ENCODE peak calls at places on chromosomes 6 and 20, in nine cellular contexts. P is HepG2, G is prostate gland, H is IMR-90, I is tibial nerve, C is heart left ventricle, K is esophagus squamous epithelium, X is breast epithelium, Y is uterus. E is an unnamed sample.

GRCh38 chr6:20454201-20454824 is 52.6 kb downstream of the E2F3 start:
- DNase-seq in I (no peak), H (no peak), K (no peak), C (no peak), G (no peak), Y (no peak), P (no peak), X (no peak), E (no peak)

GRCh38 chr6:127641905-127642304 is 64.9 kb downstream of the C6orf58 start:
- DNase-seq in P (peak), I (no peak), G (no peak), K (no peak), Y (no peak), H (peak), C (no peak), X (no peak), E (no peak)

GRCh38 chr6:106772270-106773142 is 143.1 kb downstream of the QRSL1 start:
- DNase-seq in H (no peak), C (no peak), G (no peak), I (no peak), K (no peak), Y (no peak), P (no peak), X (no peak), E (no peak)

GRCh38 chr6:156777866-156778614 is 862 bp downstream of the ARID1B start:
- DNase-seq in K (peak), Y (peak), G (peak), P (peak), X (peak), I (peak), H (peak), C (peak), E (peak)

GRCh38 chr6:86474081-86474480 is 463.2 kb upstream of the HTR1E start:
- DNase-seq in P (no peak), C (no peak), Y (no peak), G (no peak), I (no peak), H (no peak), K (no peak), X (no peak), E (no peak)

GRCh38 chr6:19597809-19598320 is 239.3 kb upstream of the ID4 start:
- DNase-seq in K (no peak), G (no peak), C (no peak), H (no peak), I (no peak), Y (no peak), X (no peak), P (no peak), E (no peak)

GRCh38 chr6:17015551-17016381 is 86.1 kb upstream of the STMND1 start:
- DNase-seq in I (no peak), Y (no peak), C (peak), X (no peak), H (no peak), G (no peak), P (no peak), K (no peak), E (peak)

GRCh38 chr6:36769161-36769675 is 70.0 kb downstream of the CPNE5 start:
- DNase-seq in I (no peak), Y (no peak), K (no peak), H (peak), P (no peak), G (no peak), X (no peak), C (peak), E (no peak)

GRCh38 chr6:126077810-126078791 is 91.8 kb downstream of the TRMT11 start:
- DNase-seq in Y (peak), H (peak), C (no peak), X (no peak), P (no peak), K (no peak), I (peak), G (no peak), E (no peak)

GRCh38 chr6:121932071-121933009 is 467.1 kb upstream of the HSF2 start:
- DNase-seq in H (peak), Y (peak), X (no peak), C (peak), G (no peak), P (peak), I (peak), K (no peak), E (no peak)

GRCh38 chr20:63498950-63499332 is at the start of gene EEF1A2:
- DNase-seq in G (no peak), I (no peak), H (no peak), Y (no peak), K (no peak), C (peak), P (no peak), X (no peak), E (peak)

GRCh38 chr20:32808438-32808837 is 11.3 kb upstream of the MAPRE1 start:
- DNase-seq in P (no peak), I (no peak), X (no peak), G (no peak), K (no peak), H (no peak), C (no peak), Y (no peak), E (no peak)

GRCh38 chr20:1881240-1881835 is 13.9 kb upstream of the SIRPA start:
- DNase-seq in K (no peak), G (no peak), X (no peak), Y (no peak), H (no peak), P (no peak), C (peak), I (no peak), E (peak)

GRCh38 chr6:41789937-41790502 is 2.5 kb downstream of the TOMM6 start:
- DNase-seq in X (no peak), G (no peak), P (no peak), K (no peak), Y (no peak), I (no peak), C (no peak), H (no peak), E (no peak)

GRCh38 chr20:17628101-17628841 is 53.8 kb downstream of the RRBP1 start:
- DNase-seq in I (no peak), C (no peak), H (no peak), P (no peak), X (no peak), Y (no peak), K (no peak), G (no peak), E (peak)

GRCh38 chr20:45792513-45793118 is 862 bp downstream of the DNTTIP1 start:
- DNase-seq in K (no peak), I (no peak), C (no peak), H (no peak), Y (no peak), P (no peak), X (no peak), G (no peak), E (peak)

GRCh38 chr20:44074252-44075151 is 112.5 kb downstream of the JPH2 start:
- DNase-seq in X (peak), H (peak), K (no peak), P (no peak), I (no peak), Y (peak), C (peak), G (no peak), E (no peak)

GRCh38 chr6:77298298-77298697 is 165.0 kb downstream of the HTR1B start:
- DNase-seq in G (no peak), X (no peak), C (no peak), H (peak), P (no peak), K (no peak), Y (no peak), I (no peak), E (no peak)

GRCh38 chr6:15322781-15323536 is 77.1 kb downstream of the JARID2 start:
- DNase-seq in X (no peak), Y (no peak), K (no peak), C (no peak), I (no peak), G (no peak), P (no peak), H (peak), E (no peak)

GRCh38 chr6:35024601-35025054 is 116.5 kb downstream of the TCP11 start:
- DNase-seq in G (no peak), X (no peak), H (peak), K (no peak), P (peak), Y (no peak), I (no peak), C (peak), E (no peak)

GRCh38 chr6:148128014-148128730 is 214.5 kb upstream of the SASH1 start:
- DNase-seq in I (no peak), Y (no peak), G (no peak), H (no peak), C (no peak), P (no peak), X (no peak), K (no peak), E (no peak)

GRCh38 chr6:113385020-113385431 is 472.1 kb upstream of the MARCKS start:
- DNase-seq in X (no peak), K (no peak), P (no peak), Y (no peak), C (no peak), I (no peak), G (no peak), H (peak), E (no peak)

GRCh38 chr6:150380256-150380655 is 11.4 kb downstream of the IYD start:
- DNase-seq in X (no peak), K (no peak), P (no peak), H (no peak), C (no peak), Y (no peak), G (no peak), I (no peak), E (no peak)

GRCh38 chr20:49140411-49140810 is 47.7 kb downstream of the STAU1 start:
- DNase-seq in C (no peak), X (no peak), I (no peak), P (no peak), Y (no peak), G (no peak), K (no peak), H (no peak), E (no peak)

GRCh38 chr6:7052441-7052936 is 55.3 kb upstream of the RREB1 start:
- DNase-seq in I (peak), P (no peak), G (no peak), H (peak), K (no peak), C (peak), X (no peak), Y (peak), E (peak)

GRCh38 chr6:106569444-106569843 is 59.9 kb downstream of the RTN4IP1 start:
- DNase-seq in Y (no peak), P (no peak), H (peak), X (no peak), C (no peak), K (no peak), I (no peak), G (no peak), E (no peak)

GRCh38 chr6:111565316-111566221 is 40.1 kb downstream of the TRAF3IP2 start:
- DNase-seq in H (no peak), K (no peak), I (no peak), G (no peak), X (no peak), Y (peak), P (peak), C (no peak), E (no peak)

DNA sequence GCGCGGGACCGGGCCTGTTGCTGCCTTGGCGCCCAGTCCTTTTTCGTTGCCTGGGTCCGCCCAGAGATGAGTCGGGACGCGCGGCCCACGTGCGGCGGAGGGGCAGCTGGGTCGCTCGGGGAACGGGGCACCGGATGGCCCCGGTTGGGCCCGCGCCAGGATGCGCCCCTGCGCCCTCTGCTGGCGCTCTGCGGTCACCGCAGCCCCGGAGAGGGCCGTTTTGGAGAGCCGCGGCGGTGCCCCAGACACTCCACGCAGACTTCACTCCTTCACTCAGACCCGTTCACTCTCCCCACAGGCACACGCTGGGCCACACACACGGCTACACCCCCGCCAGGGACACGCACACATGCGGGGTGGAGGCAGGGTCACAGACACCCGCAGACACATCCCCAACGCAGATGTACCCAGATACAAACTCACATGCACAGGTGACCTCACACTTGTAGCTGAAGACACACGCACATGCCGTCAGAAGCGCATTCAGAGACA is 38.8 kb downstream of the SRC start:
- DNase-seq in Y (peak), X (peak), C (peak), P (no peak), G (no peak), I (peak), H (peak), K (no peak), E (peak)
- H3K4me3 ChIP-seq in Y (peak), X (peak), C (peak), P (no peak), G (peak), I (peak), H (no peak), K (peak), E (peak)

GRCh38 chr6:33454009-33454946 is at the start of gene ZBTB9:
- DNase-seq in H (peak), X (peak), K (peak), G (peak), I (peak), P (peak), C (peak), Y (peak), E (peak)
- TF ChIP-seq POLR2A in H (peak), X (peak), K (no peak), G (peak), I (peak), P (peak), C (peak), Y (peak), E (peak)

GRCh38 chr6:8904754-8905153 is 469.4 kb upstream of the SLC35B3 start:
- DNase-seq in I (no peak), C (no peak), K (no peak), X (no peak), Y (no peak), G (no peak), P (peak), H (no peak), E (no peak)
- TF ChIP-seq CTCF in I (no peak), C (no peak), K (no peak), X (no peak), Y (no peak), G (no peak), P (peak), H (no peak), E (no peak)

GRCh38 chr6:90416322-90416721 is 119.7 kb upstream of the BACH2 start:
- DNase-seq in I (no peak), H (no peak), X (no peak), Y (no peak), C (no peak), K (no peak), G (no peak), P (no peak), E (no peak)
- H3K4me3 ChIP-seq in I (no peak), H (no peak), X (no peak), Y (no peak), C (no peak), K (no peak), G (no peak), P (no peak), E (no peak)

GRCh38 chr20:4776079-4776630 is 54.4 kb downstream of the PRND start:
- DNase-seq in I (no peak), K (no peak), P (no peak), C (no peak), H (no peak), G (no peak), X (no peak), Y (no peak), E (no peak)
- TF ChIP-seq POLR2A in I (no peak), K (no peak), P (no peak), C (no peak), H (no peak), G (no peak), X (no peak), Y (no peak), E (no peak)

GRCh38 chr6:138307816-138308727 is 69.6 kb upstream of the SMIM28 start:
- DNase-seq in K (no peak), G (peak), C (peak), X (no peak), H (no peak), I (peak), P (peak), Y (no peak), E (no peak)
- TF ChIP-seq CTCF in K (no peak), G (peak), C (no peak), X (no peak), H (no peak), I (no peak), P (no peak), Y (no peak), E (no peak)

DNA sequence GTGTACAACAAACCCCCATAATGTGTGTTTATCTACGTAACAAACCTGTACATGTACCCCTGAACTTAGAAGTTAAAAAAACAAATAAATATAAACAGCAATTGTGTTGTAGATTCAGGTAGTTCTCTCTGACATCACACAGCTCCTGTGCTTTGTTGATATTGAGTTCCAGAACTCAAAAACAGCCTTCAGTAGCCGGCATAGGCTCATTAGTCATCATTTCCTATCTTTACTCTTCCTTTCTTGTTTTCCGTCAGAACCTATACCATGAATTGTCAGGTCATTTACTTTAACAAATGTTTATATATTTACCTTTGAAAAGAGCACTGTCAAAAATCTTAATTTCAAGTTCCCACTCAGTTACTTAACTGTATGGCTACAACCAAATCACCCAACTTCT is 88.8 kb downstream of the ADTRP start:
- DNase-seq in X (no peak), K (no peak), H (no peak), Y (no peak), I (no peak), P (no peak), C (no peak), G (no peak), E (no peak)
- H3K4me3 ChIP-seq in X (no peak), K (no peak), H (no peak), Y (no peak), I (no peak), P (no peak), C (no peak), G (no peak), E (no peak)

GRCh38 chr20:35988910-35989463 is 20.6 kb downstream of the CNBD2 start:
- DNase-seq in P (no peak), C (no peak), K (no peak), Y (no peak), G (no peak), H (no peak), X (no peak), I (no peak), E (no peak)

GRCh38 chr20:35981969-35982368 is 13.6 kb downstream of the CNBD2 start:
- DNase-seq in Y (no peak), G (no peak), H (no peak), K (no peak), I (no peak), X (no peak), P (no peak), C (no peak), E (no peak)

GRCh38 chr20:35984382-35984781 is 16.0 kb downstream of the CNBD2 start:
- DNase-seq in I (no peak), K (no peak), C (no peak), Y (no peak), H (no peak), G (no peak), P (no peak), X (no peak), E (no peak)

GRCh38 chr20:35991142-35991771 is 22.9 kb downstream of the CNBD2 start:
- DNase-seq in Y (no peak), C (no peak), G (peak), I (peak), H (peak), K (no peak), P (peak), X (no peak), E (no peak)

GRCh38 chr20:35985789-35986188 is 17.4 kb downstream of the CNBD2 start:
- DNase-seq in C (no peak), H (no peak), G (no peak), I (no peak), K (no peak), X (no peak), P (no peak), Y (no peak), E (no peak)
- TF ChIP-seq POLR2A in C (no peak), H (no peak), G (no peak), I (no peak), K (no peak), X (no peak), P (no peak), Y (no peak), E (no peak)

GRCh38 chr20:22684763-22685443 is 100.5 kb upstream of the FOXA2 start:
- DNase-seq in P (no peak), X (no peak), C (no peak), Y (no peak), I (no peak), K (no peak), G (no peak), H (no peak), E (no peak)
- TF ChIP-seq CTCF in P (peak), X (no peak), C (no peak), Y (no peak), I (no peak), K (no peak), G (no peak), H (no peak), E (no peak)

DNA sequence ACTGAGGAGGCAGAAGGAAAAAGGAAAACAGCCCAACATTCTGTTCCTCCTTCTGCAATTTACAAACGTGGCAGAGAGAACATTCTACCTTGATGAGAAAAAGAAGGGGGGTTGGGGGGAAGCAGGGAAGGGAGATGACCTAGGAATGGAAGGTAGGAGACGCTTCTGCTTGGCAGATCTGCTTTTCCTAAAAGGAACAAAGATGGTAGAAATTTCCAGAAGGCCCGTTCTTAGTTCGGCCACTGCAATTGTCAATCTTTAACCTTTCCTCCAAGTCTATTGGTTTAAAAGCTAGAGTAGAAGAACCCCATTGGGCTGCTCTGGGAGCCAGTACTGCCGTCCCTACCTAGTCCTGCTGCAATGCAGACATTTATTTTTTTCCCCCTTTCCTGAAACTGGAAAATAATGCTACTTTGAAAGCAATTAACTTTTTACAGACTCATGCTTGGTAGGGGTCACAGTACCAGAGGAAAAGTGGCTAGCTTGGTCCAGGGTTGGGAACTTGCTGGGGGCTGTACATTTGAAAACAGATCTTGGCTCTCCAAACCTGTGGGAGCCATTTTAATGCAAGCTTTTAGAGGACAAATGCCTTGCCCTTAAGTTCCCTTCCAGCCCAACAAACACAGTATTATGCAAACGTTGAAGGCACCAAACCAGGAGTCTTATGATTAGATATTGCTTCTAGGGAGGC is 2.7 kb downstream of the ZMYND8 start:
- DNase-seq in H (no peak), G (no peak), C (no peak), I (peak), Y (no peak), P (no peak), X (no peak), K (no peak), E (peak)
- H3K4me3 ChIP-seq in H (no peak), G (no peak), C (no peak), I (no peak), Y (no peak), P (peak), X (peak), K (no peak), E (no peak)